ENCODE peak calls at places on chromosomes 12 and 14, in nine cellular contexts. One of them, this sample, is unnamed.

GRCh38 chr14:105059035-105059916 is 6.0 kb downstream of the GPR132 start:
- DNase-seq in AG09309: no peak
- DNase-seq in cardiac muscle cell: no peak
- DNase-seq in thoracic aorta: no peak
- DNase-seq in HCT116: no peak
- DNase-seq in fibroblast of lung: no peak
- DNase-seq in AG04450: no peak
- DNase-seq in A549: no peak
- DNase-seq in Peyer's patch: peak
- DNase-seq in this sample: no peak

GRCh38 chr14:90805662-90806548 is 10.3 kb downstream of the TTC7B start:
- DNase-seq in HCT116: no peak
- DNase-seq in thoracic aorta: no peak
- DNase-seq in cardiac muscle cell: peak
- DNase-seq in A549: no peak
- DNase-seq in Peyer's patch: no peak
- DNase-seq in AG04450: no peak
- DNase-seq in AG09309: no peak
- DNase-seq in fibroblast of lung: no peak
- DNase-seq in this sample: no peak

GRCh38 chr12:76037130-76038105 is 5.8 kb upstream of the PHLDA1 start:
- DNase-seq in AG09309: no peak
- DNase-seq in fibroblast of lung: peak
- DNase-seq in Peyer's patch: peak
- DNase-seq in HCT116: no peak
- DNase-seq in thoracic aorta: no peak
- DNase-seq in A549: peak
- DNase-seq in cardiac muscle cell: peak
- DNase-seq in AG04450: peak
- DNase-seq in this sample: no peak

GRCh38 chr14:59455411-59455810 is 9.8 kb downstream of the GPR135 start:
- DNase-seq in A549: no peak
- DNase-seq in cardiac muscle cell: peak
- DNase-seq in fibroblast of lung: peak
- DNase-seq in AG09309: peak
- DNase-seq in HCT116: no peak
- DNase-seq in AG04450: no peak
- DNase-seq in Peyer's patch: no peak
- DNase-seq in thoracic aorta: no peak
- DNase-seq in this sample: no peak

GRCh38 chr12:77685112-77685511 is 145.6 kb upstream of the NAV3 start:
- DNase-seq in cardiac muscle cell: peak
- DNase-seq in AG04450: peak
- DNase-seq in AG09309: peak
- DNase-seq in HCT116: peak
- DNase-seq in fibroblast of lung: peak
- DNase-seq in A549: peak
- DNase-seq in Peyer's patch: no peak
- DNase-seq in thoracic aorta: no peak
- DNase-seq in this sample: peak

GRCh38 chr12:59403259-59403932 is 192.4 kb upstream of the SLC16A7 start:
- DNase-seq in AG04450: peak
- DNase-seq in AG09309: peak
- DNase-seq in HCT116: peak
- DNase-seq in A549: peak
- DNase-seq in Peyer's patch: peak
- DNase-seq in fibroblast of lung: peak
- DNase-seq in thoracic aorta: no peak
- DNase-seq in cardiac muscle cell: peak
- DNase-seq in this sample: peak

GRCh38 chr12:52215587-52216031 is 17.4 kb upstream of the KRT7 start:
- DNase-seq in AG04450: no peak
- DNase-seq in cardiac muscle cell: peak
- DNase-seq in A549: peak
- DNase-seq in thoracic aorta: no peak
- DNase-seq in AG09309: no peak
- DNase-seq in fibroblast of lung: peak
- DNase-seq in Peyer's patch: peak
- DNase-seq in HCT116: peak
- DNase-seq in this sample: peak

GRCh38 chr12:55847603-55848329 is 5.0 kb upstream of the MMP19 start:
- DNase-seq in cardiac muscle cell: peak
- DNase-seq in HCT116: no peak
- DNase-seq in Peyer's patch: peak
- DNase-seq in thoracic aorta: peak
- DNase-seq in AG04450: peak
- DNase-seq in AG09309: peak
- DNase-seq in fibroblast of lung: peak
- DNase-seq in A549: peak
- DNase-seq in this sample: no peak

GRCh38 chr12:6959376-6960290 is 8.5 kb downstream of the PTPN6 start:
- DNase-seq in AG09309: no peak
- DNase-seq in A549: no peak
- DNase-seq in AG04450: no peak
- DNase-seq in Peyer's patch: no peak
- DNase-seq in fibroblast of lung: no peak
- DNase-seq in thoracic aorta: no peak
- DNase-seq in HCT116: no peak
- DNase-seq in cardiac muscle cell: no peak
- DNase-seq in this sample: no peak
- H3K4me3 ChIP-seq in AG09309: no peak
- H3K4me3 ChIP-seq in A549: no peak
- H3K4me3 ChIP-seq in AG04450: no peak
- H3K4me3 ChIP-seq in Peyer's patch: peak
- H3K4me3 ChIP-seq in fibroblast of lung: no peak
- H3K4me3 ChIP-seq in thoracic aorta: peak
- H3K4me3 ChIP-seq in HCT116: no peak
- H3K4me3 ChIP-seq in cardiac muscle cell: no peak
- H3K4me3 ChIP-seq in this sample: no peak

DNA sequence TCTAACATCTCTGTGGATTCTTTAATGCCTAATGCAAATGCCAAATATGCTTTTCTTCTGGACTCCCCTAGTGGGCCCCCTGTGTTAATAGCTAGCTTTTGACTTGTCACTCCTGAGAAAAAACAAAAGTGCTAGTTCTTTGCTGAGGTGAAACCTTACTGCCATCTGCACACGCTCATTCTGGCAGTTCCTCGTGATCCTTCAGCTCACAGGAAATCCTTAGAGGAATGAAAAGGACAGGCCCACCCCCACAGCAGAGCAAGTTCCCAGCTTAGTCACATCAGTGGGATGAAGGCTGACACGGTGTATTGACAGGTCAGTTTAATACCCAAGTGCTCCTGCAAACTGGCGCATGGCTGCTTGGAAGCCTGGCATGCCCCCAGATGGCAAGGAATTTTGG is 165.1 kb upstream of the ATP2B1 start:
- DNase-seq in fibroblast of lung: peak
- DNase-seq in HCT116: no peak
- DNase-seq in thoracic aorta: no peak
- DNase-seq in AG09309: no peak
- DNase-seq in Peyer's patch: no peak
- DNase-seq in A549: no peak
- DNase-seq in AG04450: no peak
- DNase-seq in cardiac muscle cell: peak
- DNase-seq in this sample: no peak
- TF ChIP-seq CTCF in fibroblast of lung: no peak
- TF ChIP-seq CTCF in HCT116: no peak
- TF ChIP-seq CTCF in thoracic aorta: no peak
- TF ChIP-seq CTCF in AG09309: no peak
- TF ChIP-seq CTCF in Peyer's patch: no peak
- TF ChIP-seq CTCF in A549: no peak
- TF ChIP-seq CTCF in AG04450: no peak
- TF ChIP-seq CTCF in cardiac muscle cell: no peak
- TF ChIP-seq CTCF in this sample: no peak

GRCh38 chr12:96416033-96416790 is 16.0 kb upstream of the CDK17 start:
- DNase-seq in A549: peak
- DNase-seq in Peyer's patch: no peak
- DNase-seq in AG09309: peak
- DNase-seq in thoracic aorta: no peak
- DNase-seq in fibroblast of lung: peak
- DNase-seq in cardiac muscle cell: peak
- DNase-seq in AG04450: peak
- DNase-seq in HCT116: no peak
- DNase-seq in this sample: peak
- H3K4me3 ChIP-seq in A549: peak
- H3K4me3 ChIP-seq in Peyer's patch: no peak
- H3K4me3 ChIP-seq in AG09309: no peak
- H3K4me3 ChIP-seq in thoracic aorta: no peak
- H3K4me3 ChIP-seq in fibroblast of lung: no peak
- H3K4me3 ChIP-seq in cardiac muscle cell: no peak
- H3K4me3 ChIP-seq in AG04450: no peak
- H3K4me3 ChIP-seq in HCT116: no peak
- H3K4me3 ChIP-seq in this sample: no peak

GRCh38 chr12:5073054-5073453 is 29.4 kb downstream of the KCNA5 start:
- DNase-seq in Peyer's patch: no peak
- DNase-seq in fibroblast of lung: no peak
- DNase-seq in AG09309: no peak
- DNase-seq in HCT116: no peak
- DNase-seq in AG04450: no peak
- DNase-seq in thoracic aorta: no peak
- DNase-seq in cardiac muscle cell: no peak
- DNase-seq in A549: no peak
- DNase-seq in this sample: no peak
- TF ChIP-seq CTCF in Peyer's patch: no peak
- TF ChIP-seq CTCF in fibroblast of lung: no peak
- TF ChIP-seq CTCF in AG09309: peak
- TF ChIP-seq CTCF in HCT116: peak
- TF ChIP-seq CTCF in AG04450: no peak
- TF ChIP-seq CTCF in thoracic aorta: no peak
- TF ChIP-seq CTCF in cardiac muscle cell: no peak
- TF ChIP-seq CTCF in A549: no peak
- TF ChIP-seq CTCF in this sample: peak

This sample was measured in epithelial cell of proximal tubule.